ENCODE peak calls at places on chromosomes 1 and 21, in five cellular contexts. X, Z, T, B and G are unnamed samples.

GRCh38 chr1:198132060-198132781 is 24.6 kb upstream of the NEK7 start:
- DNase-seq in Z (no peak), B (no peak), X (no peak), T (no peak), G (no peak)

GRCh38 chr1:233598891-233599541 is 14.9 kb upstream of the KCNK1 start:
- DNase-seq in X (no peak), Z (no peak), B (no peak), T (no peak), G (no peak)

GRCh38 chr1:15843826-15844572 is 3.5 kb upstream of the SPEN start:
- DNase-seq in Z (no peak), B (no peak), T (no peak), X (no peak), G (no peak)

GRCh38 chr1:161738627-161739287 is 10.8 kb upstream of the DUSP12 start:
- DNase-seq in T (peak; percentile 72), X (peak; percentile 90), Z (peak; percentile 71), B (peak; percentile 62), G (peak; percentile 91)

GRCh38 chr21:33169360-33169759 is 60.4 kb upstream of the IFNAR2 start:
- DNase-seq in T (no peak), X (no peak), Z (no peak), B (no peak), G (no peak)

GRCh38 chr1:162851341-162851740 is 9.6 kb downstream of the CCDC190 start:
- DNase-seq in T (no peak), Z (no peak), X (no peak), B (no peak), G (no peak)

GRCh38 chr1:12026586-12026985 is 7.3 kb downstream of the MIIP start:
- DNase-seq in T (no peak), B (no peak), X (no peak), Z (no peak), G (no peak)

GRCh38 chr1:52348704-52349301 is 17.2 kb downstream of the CC2D1B start:
- DNase-seq in X (no peak), B (no peak), Z (no peak), T (no peak), G (no peak)

GRCh38 chr1:64482720-64483119 is 12.8 kb downstream of the CACHD1 start:
- DNase-seq in T (no peak), X (no peak), Z (no peak), B (no peak), G (no peak)

GRCh38 chr1:79079770-79080169 is 73.2 kb upstream of the ADGRL4 start:
- DNase-seq in Z (no peak), B (no peak), X (peak; percentile 84), T (peak; percentile 80), G (no peak)

GRCh38 chr1:10897981-10898728 is 101.7 kb upstream of the CASZ1 start:
- DNase-seq in T (no peak), B (no peak), Z (no peak), X (peak; percentile 27), G (no peak)

GRCh38 chr1:52323731-52324130 is 42.3 kb downstream of the CC2D1B start:
- DNase-seq in B (no peak), Z (no peak), X (no peak), T (no peak), G (no peak)

GRCh38 chr21:34274001-34274400 is 89.8 kb upstream of the KCNE2 start:
- DNase-seq in B (no peak), Z (no peak), X (peak; percentile 71), T (peak; percentile 37), G (no peak)

GRCh38 chr1:185058886-185059285 is 13.5 kb downstream of the RNF2 start:
- DNase-seq in T (no peak), Z (no peak), X (no peak), B (no peak), G (no peak)

GRCh38 chr1:41840592-41841246 is 78.0 kb downstream of the HIVEP3 start:
- DNase-seq in T (no peak), X (peak; percentile 77), Z (no peak), B (no peak), G (no peak)

GRCh38 chr1:223224465-223224864 is 81.4 kb upstream of the TLR5 start:
- DNase-seq in T (no peak), B (no peak), Z (no peak), X (no peak), G (no peak)

GRCh38 chr21:28632718-28633408 is 359.8 kb downstream of the LTN1 start:
- DNase-seq in T (peak; percentile 55), Z (no peak), B (no peak), X (peak; percentile 67), G (no peak)

GRCh38 chr1:47181955-47182680 is 7.7 kb downstream of the PDZK1IP1 start:
- DNase-seq in X (peak; percentile 83), T (no peak), Z (no peak), B (no peak), G (no peak)

GRCh38 chr1:6523566-6523965 is 30.7 kb downstream of the NOL9 start:
- DNase-seq in Z (no peak), T (no peak), X (peak; percentile 51), B (no peak), G (no peak)

GRCh38 chr1:244655186-244655585 is 2.3 kb downstream of the DESI2 start:
- DNase-seq in B (no peak), X (no peak), T (no peak), Z (no peak), G (no peak)

GRCh38 chr1:109089242-109090015 is 1.1 kb upstream of the TMEM167B start:
- DNase-seq in X (no peak), Z (peak; percentile 20), B (no peak), T (peak; percentile 52), G (no peak)

GRCh38 chr21:43703068-43703880 is 15.7 kb upstream of the PDXK start:
- DNase-seq in X (no peak), B (no peak), Z (peak; percentile 47), T (peak; percentile 57), G (peak; percentile 47)

GRCh38 chr1:67889466-67889865 is 56.2 kb upstream of the GNG12 start:
- DNase-seq in X (no peak), T (no peak), B (no peak), Z (no peak), G (no peak)

GRCh38 chr1:156571959-156572662 is at the start of gene IQGAP3:
- DNase-seq in Z (peak; percentile 52), X (peak; percentile 73), B (peak; percentile 44), T (peak; percentile 69), G (peak; percentile 93)

GRCh38 chr1:2003564-2004131 is at the start of gene CFAP74:
- DNase-seq in T (no peak), Z (no peak), X (no peak), B (no peak), G (no peak)

GRCh38 chr21:15023782-15024181 is 41.0 kb downstream of the NRIP1 start:
- DNase-seq in Z (no peak), T (no peak), B (no peak), X (no peak), G (no peak)

GRCh38 chr1:169588785-169589485 is 2.7 kb upstream of the F5 start:
- DNase-seq in Z (no peak), X (no peak), B (no peak), T (no peak), G (no peak)

GRCh38 chr1:9410737-9411297 is 118.1 kb downstream of the SPSB1 start:
- DNase-seq in X (no peak), B (no peak), Z (peak; percentile 5), T (peak; percentile 88), G (no peak)

GRCh38 chr1:26996024-26996423 is 2.5 kb downstream of the TRNP1 start:
- DNase-seq in Z (no peak), B (no peak), X (peak; percentile 37), T (no peak), G (no peak)

GRCh38 chr21:34612056-34612455 is 2.9 kb downstream of the RCAN1 start:
- DNase-seq in X (no peak), Z (no peak), T (no peak), B (no peak), G (no peak)

GRCh38 chr21:45323487-45324380 is 36.0 kb upstream of the POFUT2 start:
- DNase-seq in T (no peak), Z (no peak), X (no peak), B (no peak), G (no peak)

GRCh38 chr1:207316622-207317510 is 4.6 kb upstream of the CD55 start:
- DNase-seq in T (no peak), X (no peak), B (no peak), Z (no peak), G (no peak)

GRCh38 chr1:167467126-167467725 is 51.1 kb downstream of the CD247 start:
- DNase-seq in Z (no peak), X (no peak), T (no peak), B (no peak), G (no peak)

GRCh38 chr1:60894121-60894520 is 188.2 kb upstream of the NFIA start:
- DNase-seq in T (no peak), B (no peak), Z (no peak), X (no peak), G (peak; percentile 54)

GRCh38 chr1:65050735-65051134 is 84.4 kb upstream of the JAK1 start:
- DNase-seq in B (no peak), T (no peak), Z (no peak), X (no peak), G (no peak)

GRCh38 chr1:41404308-41404755 is 43.1 kb downstream of the FOXO6 start:
- DNase-seq in B (no peak), Z (peak; percentile 17), X (peak; percentile 76), T (no peak), G (no peak)

GRCh38 chr1:206957639-206958038 is 11.4 kb upstream of the PIGR start:
- DNase-seq in X (no peak), Z (no peak), T (no peak), B (no peak), G (no peak)